ENCODE peak calls at places on chromosomes 16 and 17, in ten cellular contexts. E, T, S, W, N, P, V, Y, R and J are unnamed samples. For H3K4me1 and H3K36me3, the result is how much of the 10 kb centered on the place peaks cover.

GRCh38 chr16:63067141-63067540 is 1030.9 kb upstream of the CDH8 start:
- DNase-seq in P (no peak), Y (no peak), V (no peak), W (no peak), N (no peak), E (no peak), T (no peak), S (no peak), R (no peak), J (no peak)

GRCh38 chr16:2039286-2040030 is 8.2 kb downstream of the NTHL1 start:
- DNase-seq in V (no peak), T (no peak), E (peak), R (no peak), P (peak), N (peak), S (no peak), Y (peak), W (peak), J (peak)

GRCh38 chr16:68247400-68247799 is 2.2 kb downstream of the PLA2G15 start:
- DNase-seq in N (no peak), E (no peak), Y (no peak), R (no peak), T (no peak), W (peak), V (no peak), P (no peak), S (no peak), J (no peak)

GRCh38 chr17:17788967-17789366 is 47.8 kb downstream of the SREBF1 start:
- DNase-seq in T (no peak), P (no peak), E (no peak), S (no peak), W (no peak), Y (no peak), N (no peak), R (no peak), V (no peak), J (no peak)

GRCh38 chr17:74749262-74750038 is 1.0 kb downstream of the NHERF1 start:
- DNase-seq in P (peak), W (peak), S (no peak), R (no peak), V (peak), N (no peak), E (no peak), T (peak), Y (peak), J (peak)

GRCh38 chr16:20944861-20945390 is 44.4 kb downstream of the LYRM1 start:
- DNase-seq in S (peak), P (no peak), Y (no peak), V (peak), E (no peak), W (peak), R (no peak), N (no peak), T (no peak), J (no peak)

GRCh38 chr17:17130077-17130844 is 75.9 kb downstream of the PLD6 start:
- DNase-seq in Y (no peak), N (no peak), T (no peak), R (no peak), S (no peak), V (no peak), P (no peak), E (no peak), W (no peak), J (no peak)

GRCh38 chr16:82067042-82067809 is 32.2 kb downstream of the HSD17B2 start:
- DNase-seq in E (peak), P (no peak), Y (no peak), W (no peak), V (no peak), N (no peak), R (no peak), S (no peak), T (no peak), J (no peak)

GRCh38 chr16:10525214-10525825 is 55.1 kb downstream of the EMP2 start:
- DNase-seq in V (no peak), P (no peak), N (no peak), E (no peak), W (no peak), S (no peak), Y (no peak), R (no peak), T (no peak), J (peak)

GRCh38 chr17:29133146-29133713 is 47.0 kb downstream of the MYO18A start:
- DNase-seq in Y (no peak), P (no peak), S (no peak), R (no peak), E (peak), T (no peak), V (no peak), N (peak), W (peak), J (no peak)

GRCh38 chr17:77829871-77830799 is 128.4 kb upstream of the TNRC6C start:
- DNase-seq in W (peak), Y (no peak), P (peak), T (no peak), V (no peak), R (no peak), N (peak), S (no peak), E (peak), J (peak)

GRCh38 chr16:88614818-88615580 is 23.4 kb upstream of the IL17C start:
- DNase-seq in S (no peak), P (no peak), R (no peak), N (no peak), T (no peak), E (no peak), W (no peak), V (no peak), Y (no peak), J (no peak)
- H3K4me1 ChIP-seq in S (under half), P (under half), R (under half), N (under half), T (under half), E (under half), W (under half), V (under half), Y (under half), J (under half)

GRCh38 chr16:296276-296675 is 13.3 kb downstream of the PDIA2 start:
- DNase-seq in E (no peak), P (no peak), V (no peak), W (no peak), R (no peak), S (no peak), Y (no peak), N (no peak), T (no peak), J (no peak)
- H3K36me3 ChIP-seq in E (under half), P (under half), V (under half), W (under half), R (under half), S (half or more), Y (under half), N (under half), T (under half), J (under half)

GRCh38 chr17:32261937-32262510 is 3.6 kb upstream of the RHBDL3 start:
- DNase-seq in V (no peak), S (no peak), P (no peak), R (no peak), E (no peak), W (no peak), N (no peak), T (no peak), Y (no peak), J (no peak)
- H3K4me1 ChIP-seq in V (under half), S (under half), P (under half), R (under half), E (under half), W (under half), N (under half), T (under half), Y (under half), J (under half)

DNA sequence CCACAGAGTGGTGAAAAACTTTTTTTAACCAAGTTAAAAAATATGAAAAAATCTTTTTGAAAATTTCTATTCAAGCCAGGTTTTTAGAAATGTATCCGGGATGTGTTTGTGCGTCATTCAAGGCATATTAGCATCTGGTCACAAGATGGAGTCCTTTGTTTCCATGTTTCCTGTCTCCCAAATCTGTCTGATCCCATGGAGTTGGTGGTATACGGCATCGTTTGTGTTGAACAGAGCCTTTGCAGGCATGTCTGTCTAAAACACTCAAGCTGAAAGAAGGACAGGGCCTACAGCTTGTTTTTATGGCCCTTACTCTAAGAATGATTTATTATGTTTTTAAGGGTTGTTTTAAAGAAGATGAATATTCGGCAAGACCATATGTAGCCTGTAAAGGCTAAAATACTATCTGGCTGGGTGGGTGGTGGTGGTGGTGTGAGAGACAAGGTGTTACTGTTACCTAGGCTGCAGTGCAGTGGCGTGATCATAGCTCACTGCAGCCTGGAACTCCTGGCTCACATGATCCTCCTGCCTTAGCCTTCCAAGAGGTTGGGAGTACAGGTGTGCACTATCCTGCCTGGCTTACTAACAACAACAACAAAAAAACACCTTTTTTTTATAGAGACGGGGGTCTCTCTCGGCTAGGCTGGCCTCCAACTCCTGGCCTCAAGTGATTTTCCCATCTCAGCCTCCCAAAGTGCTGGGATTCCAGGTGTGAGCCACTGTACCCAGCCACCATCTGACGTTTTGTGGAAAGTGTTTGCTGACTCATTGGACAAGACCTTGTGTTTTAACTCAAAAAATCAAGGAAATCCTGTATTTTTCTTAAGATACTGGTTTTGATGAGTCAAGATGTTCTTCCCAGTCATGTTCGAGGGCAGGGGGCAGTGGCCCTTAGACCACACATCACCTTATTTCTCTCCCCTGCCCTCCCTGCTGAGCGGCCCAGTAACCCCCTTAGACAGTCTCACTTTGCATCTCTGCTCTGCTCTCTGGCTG is 52.2 kb downstream of the NDE1 start:
- DNase-seq in T (no peak), E (peak), N (no peak), P (no peak), W (no peak), S (no peak), V (no peak), Y (no peak), R (no peak), J (no peak)
- H3K36me3 ChIP-seq in T (under half), E (under half), N (half or more), P (under half), W (under half), S (half or more), V (under half), Y (under half), R (under half), J (under half)